ENCODE peak calls at places on chromosomes 3 and 15, in ten cellular contexts. K is heart left ventricle, G is PC-3, U is adrenal gland, Z is psoas muscle, P is stomach, H is testis, X is Caco-2, B is transverse colon, V is cardiac muscle cell. E is an unnamed sample.
A peak's percentile ranks its signal among the peaks of the same experiment; 100 is the strongest.

GRCh38 chr15:69526086-69526485 is 73.5 kb downstream of the RPLP1 start:
- DNase-seq in K (no peak), G (no peak), U (no peak), Z (peak; percentile 60), P (no peak), H (no peak), X (no peak), B (no peak), V (no peak), E (no peak)

GRCh38 chr3:141094851-141095545 is 43.9 kb downstream of the SPSB4 start:
- DNase-seq in K (peak; percentile 86), G (no peak), U (no peak), Z (peak; percentile 89), P (no peak), H (peak; percentile 69), X (no peak), B (peak; percentile 41), V (peak; percentile 73), E (peak; percentile 52)

GRCh38 chr3:98733055-98733777 is 29.9 kb upstream of the ST3GAL6 start:
- DNase-seq in K (peak; percentile 42), G (peak; percentile 38), U (peak; percentile 42), Z (peak; percentile 62), P (peak; percentile 36), H (peak; percentile 35), X (peak; percentile 7), B (peak; percentile 13), V (peak; percentile 61), E (no peak)

GRCh38 chr3:136380530-136380929 is 130.4 kb downstream of the PCCB start:
- DNase-seq in K (no peak), G (no peak), U (no peak), Z (no peak), P (no peak), H (no peak), X (no peak), B (no peak), V (peak; percentile 28), E (no peak)

GRCh38 chr3:169581633-169582032 is 81.9 kb downstream of the MECOM start:
- DNase-seq in K (no peak), G (peak; percentile 71), U (no peak), Z (no peak), P (no peak), H (no peak), X (no peak), B (no peak), V (no peak), E (no peak)

GRCh38 chr15:88652456-88653199 is 13.8 kb downstream of the ISG20 start:
- DNase-seq in K (no peak), G (no peak), U (peak; percentile 14), Z (no peak), P (no peak), H (peak; percentile 10), X (no peak), B (no peak), V (no peak), E (no peak)

GRCh38 chr15:50358805-50359204 is 3.8 kb upstream of the GABPB1 start:
- DNase-seq in K (no peak), G (peak; percentile 60), U (no peak), Z (no peak), P (no peak), H (peak; percentile 33), X (peak; percentile 55), B (peak; percentile 16), V (peak; percentile 51), E (no peak)

GRCh38 chr15:92117301-92117731 is 263.8 kb downstream of the SLCO3A1 start:
- DNase-seq in K (no peak), G (no peak), U (peak; percentile 53), Z (no peak), P (peak; percentile 33), H (no peak), X (no peak), B (no peak), V (peak; percentile 79), E (no peak)

DNA sequence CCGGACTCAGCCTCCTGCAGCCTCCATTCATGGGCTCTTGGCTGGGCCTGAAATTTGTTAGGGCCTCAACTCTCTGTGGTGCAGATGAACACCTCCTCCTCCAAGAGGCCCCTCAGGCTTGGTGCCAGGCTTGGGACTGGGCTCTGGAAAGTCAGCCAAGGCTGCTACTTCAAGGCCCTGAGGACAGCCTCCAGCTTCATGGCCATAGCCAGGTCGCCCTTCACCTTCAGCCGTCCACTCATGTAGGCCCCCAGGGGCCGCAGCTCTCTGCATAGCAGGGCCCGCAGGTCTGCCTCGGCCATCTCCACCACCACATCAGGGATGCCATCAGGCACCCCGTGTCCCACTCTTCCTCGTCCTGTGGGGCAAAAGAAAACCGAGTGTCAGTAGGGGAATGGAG is 8.3 kb downstream of the STOML1 start:
- DNase-seq in K (no peak), G (no peak), U (no peak), Z (no peak), P (no peak), H (no peak), X (no peak), B (no peak), V (no peak), E (no peak)
- H3K4me1 ChIP-seq in K (peaks cover 69% of the 10 kb centered on the region), G (peaks cover 45% of the 10 kb centered on the region), U (peaks cover 40% of the 10 kb centered on the region), Z (peaks cover 49% of the 10 kb centered on the region), P (peaks cover 60% of the 10 kb centered on the region), H (peaks cover 46% of the 10 kb centered on the region), X (no peaks in the 10 kb centered on the region), B (peaks cover 26% of the 10 kb centered on the region), V (peaks cover 9% of the 10 kb centered on the region), E (peaks cover 25% of the 10 kb centered on the region)

GRCh38 chr15:25094066-25094465 is 139.3 kb downstream of the SNRPN start:
- DNase-seq in K (no peak), G (no peak), U (peak; percentile 9), Z (no peak), P (no peak), H (no peak), X (no peak), B (no peak), V (no peak), E (no peak)

GRCh38 chr15:25092661-25093060 is 137.9 kb downstream of the SNRPN start:
- DNase-seq in K (no peak), G (no peak), U (no peak), Z (no peak), P (no peak), H (no peak), X (no peak), B (no peak), V (no peak), E (no peak)

GRCh38 chr15:25095179-25095578 is 140.4 kb downstream of the SNRPN start:
- DNase-seq in K (no peak), G (no peak), U (no peak), Z (no peak), P (no peak), H (no peak), X (no peak), B (no peak), V (no peak), E (no peak)

GRCh38 chr15:25094519-25094918 is 139.7 kb downstream of the SNRPN start:
- DNase-seq in K (no peak), G (no peak), U (no peak), Z (no peak), P (no peak), H (no peak), X (no peak), B (no peak), V (no peak), E (no peak)

DNA sequence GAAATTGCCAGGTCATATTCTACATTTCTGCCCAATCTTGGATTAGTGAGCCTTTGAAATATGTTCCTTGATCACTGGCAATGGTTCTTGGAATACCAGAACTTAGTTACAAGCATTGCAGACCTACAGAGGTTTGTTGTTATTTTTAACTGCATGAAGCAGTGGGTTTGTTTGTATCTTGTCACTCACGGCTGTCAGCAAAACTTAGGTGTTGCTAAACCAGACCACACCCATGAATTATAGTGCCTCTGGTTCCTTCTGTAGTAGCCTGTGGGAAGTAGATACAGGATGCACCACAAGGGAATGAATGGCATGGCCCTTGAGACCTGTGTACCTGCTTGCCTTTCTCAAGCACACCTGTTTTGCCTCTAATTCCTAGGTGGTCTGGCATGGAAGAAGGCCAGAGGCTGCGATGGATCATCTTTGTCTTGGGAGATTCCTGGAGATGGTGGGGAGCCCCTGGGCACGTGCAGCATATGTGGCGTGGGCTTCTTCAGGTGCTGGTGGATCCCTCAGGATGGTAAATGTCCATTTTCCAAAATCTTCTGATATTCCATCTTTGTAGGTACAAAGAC is 138.8 kb downstream of the SNRPN start:
- DNase-seq in K (no peak), G (no peak), U (no peak), Z (no peak), P (no peak), H (no peak), X (no peak), B (no peak), V (no peak), E (no peak)
- TF ChIP-seq CTCF in K (no peak), G (no peak), U (no peak), Z (no peak), P (no peak), H (no peak), X (no peak), B (no peak), V (no peak), E (no peak)

GRCh38 chr3:58150130-58150663 is 60.6 kb downstream of the DNASE1L3 start:
- DNase-seq in K (no peak), G (no peak), U (no peak), Z (no peak), P (no peak), H (no peak), X (no peak), B (no peak), V (no peak), E (no peak)
- H3K36me3 ChIP-seq in K (peaks cover 98% of the 10 kb centered on the region), G (peaks cover 93% of the 10 kb centered on the region), U (no peaks in the 10 kb centered on the region), Z (no peaks in the 10 kb centered on the region), P (peaks cover 100% of the 10 kb centered on the region), H (no peaks in the 10 kb centered on the region), X (peaks cover 13% of the 10 kb centered on the region), B (peaks cover 82% of the 10 kb centered on the region), V (no peaks in the 10 kb centered on the region), E (peaks cover 77% of the 10 kb centered on the region)

GRCh38 chr3:52056968-52057805 is 816 bp upstream of the DUSP7 start:
- DNase-seq in K (peak; percentile 99), G (peak; percentile 100), U (peak; percentile 99), Z (peak; percentile 100), P (peak; percentile 100), H (peak; percentile 100), X (peak; percentile 98), B (peak; percentile 100), V (peak; percentile 99), E (peak; percentile 100)

GRCh38 chr3:52057806-52058099 is 1.4 kb upstream of the DUSP7 start:
- DNase-seq in K (no peak), G (no peak), U (no peak), Z (no peak), P (no peak), H (no peak), X (no peak), B (no peak), V (no peak), E (no peak)

GRCh38 chr3:52056521-52056967 is at the start of gene DUSP7:
- DNase-seq in K (peak; percentile 82), G (peak; percentile 82), U (peak; percentile 58), Z (peak; percentile 86), P (peak; percentile 79), H (peak; percentile 73), X (peak; percentile 77), B (peak; percentile 77), V (peak; percentile 76), E (no peak)

GRCh38 chr3:52054689-52055511 is 1.5 kb downstream of the DUSP7 start:
- DNase-seq in K (no peak), G (no peak), U (no peak), Z (no peak), P (no peak), H (no peak), X (no peak), B (peak; percentile 28), V (no peak), E (no peak)

GRCh38 chr3:52055537-52056351 is 627 bp downstream of the DUSP7 start:
- DNase-seq in K (peak; percentile 58), G (peak; percentile 51), U (peak; percentile 59), Z (peak; percentile 79), P (peak; percentile 49), H (no peak), X (peak; percentile 68), B (peak; percentile 36), V (peak; percentile 59), E (no peak)
- H3K4me1 ChIP-seq in K (peaks cover 43% of the 10 kb centered on the region), G (peaks cover 40% of the 10 kb centered on the region), U (peaks cover 23% of the 10 kb centered on the region), Z (peaks cover 44% of the 10 kb centered on the region), P (peaks cover 55% of the 10 kb centered on the region), H (peaks cover 38% of the 10 kb centered on the region), X (peaks cover 4% of the 10 kb centered on the region), B (peaks cover 44% of the 10 kb centered on the region), V (peaks cover 16% of the 10 kb centered on the region), E (peaks cover 22% of the 10 kb centered on the region)